ENCODE peak calls at places on chromosomes 4 and X, in ten cellular contexts. One of them, this sample, is unnamed.

GRCh38 chrX:17500145-17500579 is 125.2 kb downstream of the NHS start:
- DNase-seq in mesenchymal stem cell: no peak
- DNase-seq in H9: no peak
- DNase-seq in fibroblast of lung: peak
- DNase-seq in SK-N-SH: no peak
- DNase-seq in MM.1S: no peak
- DNase-seq in mesendoderm: peak
- DNase-seq in Karpas-422: no peak
- DNase-seq in PC-3: peak
- DNase-seq in IMR-90: peak
- DNase-seq in this sample: peak

GRCh38 chrX:101191217-101191750 is 28.3 kb upstream of the DRP2 start:
- DNase-seq in mesenchymal stem cell: no peak
- DNase-seq in H9: peak
- DNase-seq in fibroblast of lung: no peak
- DNase-seq in SK-N-SH: peak
- DNase-seq in MM.1S: no peak
- DNase-seq in mesendoderm: peak
- DNase-seq in Karpas-422: peak
- DNase-seq in PC-3: no peak
- DNase-seq in IMR-90: no peak
- DNase-seq in this sample: no peak

GRCh38 chr4:30630431-30630830 is 89.7 kb upstream of the PCDH7 start:
- DNase-seq in mesenchymal stem cell: no peak
- DNase-seq in H9: no peak
- DNase-seq in fibroblast of lung: no peak
- DNase-seq in SK-N-SH: no peak
- DNase-seq in MM.1S: no peak
- DNase-seq in mesendoderm: no peak
- DNase-seq in Karpas-422: no peak
- DNase-seq in PC-3: peak
- DNase-seq in IMR-90: no peak
- DNase-seq in this sample: no peak

GRCh38 chr4:123159479-123159878 is 237.1 kb upstream of the NUDT6 start:
- DNase-seq in mesenchymal stem cell: no peak
- DNase-seq in H9: peak
- DNase-seq in fibroblast of lung: no peak
- DNase-seq in SK-N-SH: no peak
- DNase-seq in MM.1S: no peak
- DNase-seq in mesendoderm: peak
- DNase-seq in Karpas-422: no peak
- DNase-seq in PC-3: no peak
- DNase-seq in IMR-90: no peak
- DNase-seq in this sample: no peak

GRCh38 chr4:87188063-87188462 is 32.4 kb downstream of the KLHL8 start:
- DNase-seq in mesenchymal stem cell: no peak
- DNase-seq in H9: no peak
- DNase-seq in fibroblast of lung: peak
- DNase-seq in SK-N-SH: no peak
- DNase-seq in MM.1S: no peak
- DNase-seq in mesendoderm: no peak
- DNase-seq in Karpas-422: peak
- DNase-seq in PC-3: peak
- DNase-seq in IMR-90: peak
- DNase-seq in this sample: no peak

GRCh38 chr4:112523008-112523440 is 7.0 kb upstream of the NEUROG2 start:
- DNase-seq in mesenchymal stem cell: peak
- DNase-seq in H9: peak
- DNase-seq in fibroblast of lung: peak
- DNase-seq in SK-N-SH: no peak
- DNase-seq in MM.1S: peak
- DNase-seq in mesendoderm: peak
- DNase-seq in Karpas-422: peak
- DNase-seq in PC-3: no peak
- DNase-seq in IMR-90: peak
- DNase-seq in this sample: peak

GRCh38 chr4:107838138-107838618 is 13.4 kb downstream of the SGMS2 start:
- DNase-seq in mesenchymal stem cell: no peak
- DNase-seq in H9: no peak
- DNase-seq in fibroblast of lung: peak
- DNase-seq in SK-N-SH: no peak
- DNase-seq in MM.1S: no peak
- DNase-seq in mesendoderm: no peak
- DNase-seq in Karpas-422: no peak
- DNase-seq in PC-3: no peak
- DNase-seq in IMR-90: peak
- DNase-seq in this sample: no peak

GRCh38 chr4:82715731-82716617 is 82.6 kb downstream of the SCD5 start:
- DNase-seq in mesenchymal stem cell: peak
- DNase-seq in H9: no peak
- DNase-seq in fibroblast of lung: no peak
- DNase-seq in SK-N-SH: no peak
- DNase-seq in MM.1S: no peak
- DNase-seq in mesendoderm: peak
- DNase-seq in Karpas-422: no peak
- DNase-seq in PC-3: no peak
- DNase-seq in IMR-90: peak
- DNase-seq in this sample: peak

GRCh38 chr4:18180892-18181291 is 159.3 kb upstream of the LCORL start:
- DNase-seq in mesenchymal stem cell: no peak
- DNase-seq in H9: no peak
- DNase-seq in fibroblast of lung: no peak
- DNase-seq in SK-N-SH: no peak
- DNase-seq in MM.1S: no peak
- DNase-seq in mesendoderm: no peak
- DNase-seq in Karpas-422: no peak
- DNase-seq in PC-3: no peak
- DNase-seq in IMR-90: no peak
- DNase-seq in this sample: no peak

GRCh38 chrX:116289592-116289991 is 119.0 kb downstream of the AGTR2 start:
- DNase-seq in mesenchymal stem cell: no peak
- DNase-seq in H9: no peak
- DNase-seq in fibroblast of lung: no peak
- DNase-seq in SK-N-SH: no peak
- DNase-seq in MM.1S: no peak
- DNase-seq in mesendoderm: no peak
- DNase-seq in Karpas-422: no peak
- DNase-seq in PC-3: no peak
- DNase-seq in IMR-90: no peak
- DNase-seq in this sample: no peak

GRCh38 chr4:67912051-67912450 is 28.2 kb upstream of the TMPRSS11D start:
- DNase-seq in mesenchymal stem cell: no peak
- DNase-seq in H9: no peak
- DNase-seq in fibroblast of lung: no peak
- DNase-seq in SK-N-SH: no peak
- DNase-seq in MM.1S: no peak
- DNase-seq in mesendoderm: no peak
- DNase-seq in Karpas-422: no peak
- DNase-seq in PC-3: no peak
- DNase-seq in IMR-90: no peak
- DNase-seq in this sample: no peak

GRCh38 chr4:107036602-107037151 is 564 bp upstream of the DKK2 start:
- DNase-seq in mesenchymal stem cell: peak
- DNase-seq in H9: no peak
- DNase-seq in fibroblast of lung: no peak
- DNase-seq in SK-N-SH: peak
- DNase-seq in MM.1S: no peak
- DNase-seq in mesendoderm: peak
- DNase-seq in Karpas-422: no peak
- DNase-seq in PC-3: no peak
- DNase-seq in IMR-90: no peak
- DNase-seq in this sample: no peak

GRCh38 chr4:92825186-92825715 is 521.5 kb downstream of the GRID2 start:
- DNase-seq in mesenchymal stem cell: no peak
- DNase-seq in H9: no peak
- DNase-seq in fibroblast of lung: no peak
- DNase-seq in SK-N-SH: no peak
- DNase-seq in MM.1S: no peak
- DNase-seq in mesendoderm: no peak
- DNase-seq in Karpas-422: no peak
- DNase-seq in PC-3: peak
- DNase-seq in IMR-90: no peak
- DNase-seq in this sample: no peak

GRCh38 chr4:184649971-184650855 is 675 bp downstream of the PRIMPOL start:
- DNase-seq in mesenchymal stem cell: peak
- DNase-seq in H9: no peak
- DNase-seq in fibroblast of lung: peak
- DNase-seq in SK-N-SH: peak
- DNase-seq in MM.1S: peak
- DNase-seq in mesendoderm: peak
- DNase-seq in Karpas-422: peak
- DNase-seq in PC-3: peak
- DNase-seq in IMR-90: peak
- DNase-seq in this sample: peak

GRCh38 chr4:155974476-155974749 is 20.7 kb upstream of the CTSO start:
- DNase-seq in mesenchymal stem cell: no peak
- DNase-seq in H9: no peak
- DNase-seq in fibroblast of lung: no peak
- DNase-seq in SK-N-SH: no peak
- DNase-seq in MM.1S: peak
- DNase-seq in mesendoderm: no peak
- DNase-seq in Karpas-422: no peak
- DNase-seq in PC-3: no peak
- DNase-seq in IMR-90: peak
- DNase-seq in this sample: no peak

DNA sequence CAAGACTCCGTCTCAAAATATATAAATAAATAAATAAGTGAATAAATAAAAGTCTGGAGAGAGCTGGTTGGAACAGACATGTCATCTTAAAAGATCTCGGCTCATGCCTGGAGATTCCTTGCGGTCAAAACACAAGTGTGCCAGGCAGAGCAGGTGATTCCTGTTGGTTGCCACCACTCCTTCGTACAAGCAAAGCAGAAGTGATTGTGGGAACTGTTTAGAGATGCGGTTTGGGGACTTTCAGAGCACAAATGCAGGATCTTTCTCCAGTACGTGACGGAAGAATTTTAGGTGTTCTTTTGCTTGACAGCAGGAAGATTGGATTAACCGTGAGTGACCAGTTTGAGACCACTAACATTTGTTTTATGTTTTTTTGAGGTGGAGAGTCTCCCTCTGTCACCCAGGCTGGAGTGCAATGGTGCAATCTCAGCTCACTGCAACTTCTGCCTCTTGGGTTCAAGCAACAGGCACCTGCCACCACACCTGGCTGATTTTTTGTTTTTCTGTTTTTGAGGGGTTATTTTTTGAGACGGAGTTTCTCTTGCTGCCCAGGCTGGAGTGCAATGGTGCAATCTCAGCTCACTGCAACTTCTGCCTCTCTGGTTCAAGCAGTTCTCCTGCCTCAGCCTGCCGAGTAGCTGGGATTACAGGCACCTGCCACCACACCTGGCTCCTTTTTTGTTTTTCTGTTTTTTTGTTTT is 2.8 kb upstream of the CRLF2 start:
- DNase-seq in mesenchymal stem cell: no peak
- DNase-seq in H9: no peak
- DNase-seq in fibroblast of lung: no peak
- DNase-seq in SK-N-SH: no peak
- DNase-seq in MM.1S: peak
- DNase-seq in mesendoderm: no peak
- DNase-seq in Karpas-422: no peak
- DNase-seq in PC-3: no peak
- DNase-seq in IMR-90: no peak
- DNase-seq in this sample: no peak
- H3K4me2 ChIP-seq in mesenchymal stem cell: no peak
- H3K4me2 ChIP-seq in H9: no peak
- H3K4me2 ChIP-seq in fibroblast of lung: no peak
- H3K4me2 ChIP-seq in SK-N-SH: no peak
- H3K4me2 ChIP-seq in MM.1S: peak
- H3K4me2 ChIP-seq in mesendoderm: no peak
- H3K4me2 ChIP-seq in Karpas-422: no peak
- H3K4me2 ChIP-seq in PC-3: no peak
- H3K4me2 ChIP-seq in IMR-90: no peak
- H3K4me2 ChIP-seq in this sample: no peak

DNA sequence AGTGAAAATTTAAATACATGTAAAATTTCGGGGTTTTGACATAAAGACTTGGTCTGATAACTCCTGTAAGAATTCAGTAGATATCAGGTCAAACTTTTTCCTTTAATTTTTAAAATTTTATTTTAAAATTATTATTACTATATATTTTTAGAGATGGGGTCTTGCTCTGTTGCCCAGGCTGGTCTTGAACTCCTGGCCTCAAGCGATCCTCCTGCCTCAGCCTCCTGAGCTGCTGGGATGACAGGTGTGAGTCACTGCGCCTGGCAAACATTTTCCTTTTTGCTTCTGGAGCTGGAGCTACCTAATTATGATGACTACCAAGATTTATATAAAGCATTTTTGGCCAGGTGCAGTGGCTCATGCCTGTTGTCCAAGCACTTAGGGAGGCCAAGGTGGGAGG is 37.3 kb downstream of the KLHL15 start:
- DNase-seq in mesenchymal stem cell: no peak
- DNase-seq in H9: no peak
- DNase-seq in fibroblast of lung: no peak
- DNase-seq in SK-N-SH: no peak
- DNase-seq in MM.1S: no peak
- DNase-seq in mesendoderm: no peak
- DNase-seq in Karpas-422: no peak
- DNase-seq in PC-3: no peak
- DNase-seq in IMR-90: no peak
- DNase-seq in this sample: no peak
- H3K9ac ChIP-seq in mesenchymal stem cell: no peak
- H3K9ac ChIP-seq in H9: no peak
- H3K9ac ChIP-seq in fibroblast of lung: no peak
- H3K9ac ChIP-seq in SK-N-SH: no peak
- H3K9ac ChIP-seq in MM.1S: no peak
- H3K9ac ChIP-seq in mesendoderm: no peak
- H3K9ac ChIP-seq in Karpas-422: no peak
- H3K9ac ChIP-seq in PC-3: no peak
- H3K9ac ChIP-seq in IMR-90: no peak
- H3K9ac ChIP-seq in this sample: no peak

GRCh38 chr4:84623661-84624060 is 40.7 kb downstream of the CDS1 start:
- DNase-seq in mesenchymal stem cell: no peak
- DNase-seq in H9: no peak
- DNase-seq in fibroblast of lung: no peak
- DNase-seq in SK-N-SH: no peak
- DNase-seq in MM.1S: no peak
- DNase-seq in mesendoderm: peak
- DNase-seq in Karpas-422: no peak
- DNase-seq in PC-3: no peak
- DNase-seq in IMR-90: no peak
- DNase-seq in this sample: no peak
- H3K4me2 ChIP-seq in mesenchymal stem cell: no peak
- H3K4me2 ChIP-seq in H9: no peak
- H3K4me2 ChIP-seq in fibroblast of lung: no peak
- H3K4me2 ChIP-seq in SK-N-SH: no peak
- H3K4me2 ChIP-seq in MM.1S: no peak
- H3K4me2 ChIP-seq in mesendoderm: no peak
- H3K4me2 ChIP-seq in Karpas-422: no peak
- H3K4me2 ChIP-seq in PC-3: no peak
- H3K4me2 ChIP-seq in IMR-90: no peak
- H3K4me2 ChIP-seq in this sample: no peak

DNA sequence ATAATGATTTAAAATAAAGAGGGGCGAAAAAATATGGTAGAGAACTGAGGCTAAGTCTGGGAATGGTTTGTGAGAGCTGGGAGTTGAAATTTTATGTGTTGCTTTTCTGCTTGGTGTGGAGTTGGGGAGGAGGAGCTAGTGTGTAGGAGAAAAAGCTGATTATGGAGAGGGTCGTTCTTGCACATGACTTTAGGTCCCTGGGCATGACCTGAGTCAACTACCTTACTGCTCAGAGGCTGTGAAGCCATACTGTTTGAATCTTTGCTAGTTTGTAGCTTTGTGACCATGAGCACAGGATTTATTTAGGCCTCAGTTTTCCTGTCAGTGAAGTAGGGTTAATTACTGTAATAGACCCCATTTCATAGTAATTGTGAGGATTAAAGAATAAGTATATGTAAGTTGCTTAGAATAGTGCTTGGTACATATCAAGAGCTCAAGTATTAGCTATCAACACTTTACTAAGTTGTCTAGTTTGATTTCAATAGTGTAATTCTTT is 78.6 kb downstream of the KDM6A start:
- DNase-seq in mesenchymal stem cell: no peak
- DNase-seq in H9: no peak
- DNase-seq in fibroblast of lung: no peak
- DNase-seq in SK-N-SH: no peak
- DNase-seq in MM.1S: no peak
- DNase-seq in mesendoderm: no peak
- DNase-seq in Karpas-422: no peak
- DNase-seq in PC-3: no peak
- DNase-seq in IMR-90: no peak
- DNase-seq in this sample: no peak
- H3K9ac ChIP-seq in mesenchymal stem cell: no peak
- H3K9ac ChIP-seq in H9: peak
- H3K9ac ChIP-seq in fibroblast of lung: no peak
- H3K9ac ChIP-seq in SK-N-SH: no peak
- H3K9ac ChIP-seq in MM.1S: no peak
- H3K9ac ChIP-seq in mesendoderm: peak
- H3K9ac ChIP-seq in Karpas-422: no peak
- H3K9ac ChIP-seq in PC-3: no peak
- H3K9ac ChIP-seq in IMR-90: no peak
- H3K9ac ChIP-seq in this sample: no peak

This sample was measured in mammary epithelial cell.